ENCODE peak calls at places on chromosomes 6 and 20, in five cellular contexts. O, N, M, F and E are unnamed samples. For H3K36me3, the result is how much of the 10 kb centered on the place peaks cover.

GRCh38 chr20:1533059-1533458 is 24.4 kb downstream of the SIRPD start:
- DNase-seq in O (no peak), N (no peak), M (no peak), F (no peak), E (no peak)

GRCh38 chr6:20976391-20976790 is 442.1 kb downstream of the CDKAL1 start:
- DNase-seq in O (no peak), N (no peak), M (no peak), F (no peak), E (no peak)

GRCh38 chr6:30227763-30228487 is 14.7 kb upstream of the TRIM26 start:
- DNase-seq in O (no peak), N (no peak), M (no peak), F (no peak), E (no peak)

GRCh38 chr6:116883005-116883404 is 6.0 kb downstream of the RFX6 start:
- DNase-seq in O (no peak), N (no peak), M (no peak), F (no peak), E (no peak)

GRCh38 chr6:127120109-127120786 is 1.8 kb downstream of the RSPO3 start:
- DNase-seq in O (no peak), N (no peak), M (no peak), F (no peak), E (no peak)

GRCh38 chr6:115899883-115900282 is 160.8 kb downstream of the FRK start:
- DNase-seq in O (no peak), N (no peak), M (no peak), F (no peak), E (no peak)

GRCh38 chr20:37693203-37693602 is 627 bp upstream of the CTNNBL1 start:
- DNase-seq in O (no peak), N (no peak), M (no peak), F (no peak), E (no peak)

GRCh38 chr6:157045831-157046454 is 268.8 kb downstream of the ARID1B start:
- DNase-seq in O (no peak), N (peak), M (no peak), F (no peak), E (no peak)

GRCh38 chr6:147503587-147503986 is 4.9 kb upstream of the SAMD5 start:
- DNase-seq in O (no peak), N (no peak), M (no peak), F (no peak), E (no peak)

GRCh38 chr6:170129691-170130171 is 161.1 kb downstream of the DLL1 start:
- DNase-seq in O (peak), N (no peak), M (peak), F (peak), E (no peak)

GRCh38 chr20:61739832-61740118 is 325.9 kb downstream of the TAF4 start:
- DNase-seq in O (no peak), N (no peak), M (no peak), F (no peak), E (no peak)

GRCh38 chr20:9516658-9516987 is 2.2 kb downstream of the LAMP5 start:
- DNase-seq in O (no peak), N (no peak), M (no peak), F (no peak), E (no peak)

GRCh38 chr6:121791396-121792315 is 356.2 kb downstream of the GJA1 start:
- DNase-seq in O (no peak), N (no peak), M (no peak), F (no peak), E (no peak)

GRCh38 chr6:34343823-34344222 is 48.6 kb downstream of the NUDT3 start:
- DNase-seq in O (no peak), N (no peak), M (no peak), F (no peak), E (no peak)

GRCh38 chr20:20198011-20198410 is 145.7 kb downstream of the CFAP61 start:
- DNase-seq in O (no peak), N (no peak), M (no peak), F (no peak), E (no peak)

GRCh38 chr6:12371151-12371550 is 81.0 kb downstream of the EDN1 start:
- DNase-seq in O (no peak), N (no peak), M (no peak), F (no peak), E (no peak)

GRCh38 chr6:74805841-74806696 is 399.8 kb downstream of the COL12A1 start:
- DNase-seq in O (no peak), N (no peak), M (no peak), F (no peak), E (no peak)

GRCh38 chr6:37449984-37450383 is 17.0 kb downstream of the CMTR1 start:
- DNase-seq in O (no peak), N (no peak), M (no peak), F (no peak), E (no peak)
- H3K36me3 ChIP-seq in O (under half), N (under half), M (half or more), F (half or more), E (half or more)

GRCh38 chr6:28898710-28898965 is 25.1 kb downstream of the TRIM27 start:
- DNase-seq in O (no peak), N (no peak), M (no peak), F (no peak), E (no peak)

GRCh38 chr6:28895131-28895812 is 28.5 kb downstream of the TRIM27 start:
- DNase-seq in O (peak), N (peak), M (peak), F (peak), E (peak)

GRCh38 chr6:28893172-28893799 is 30.5 kb downstream of the TRIM27 start:
- DNase-seq in O (no peak), N (no peak), M (no peak), F (no peak), E (no peak)

GRCh38 chr6:28900577-28901266 is 23.1 kb downstream of the TRIM27 start:
- DNase-seq in O (no peak), N (no peak), M (no peak), F (no peak), E (no peak)

GRCh38 chr6:28896505-28897392 is 27.0 kb downstream of the TRIM27 start:
- DNase-seq in O (peak), N (peak), M (peak), F (peak), E (peak)
- TF ChIP-seq CTCF in O (no peak), N (peak), M (peak), F (peak), E (peak)

GRCh38 chr6:56514395-56514794 is 128.3 kb downstream of the DST start:
- DNase-seq in O (no peak), N (no peak), M (no peak), F (no peak), E (peak)
- H3K36me3 ChIP-seq in O (under half), N (under half), M (under half), F (under half), E (under half)

GRCh38 chr6:71333050-71333449 is 44.4 kb downstream of the OGFRL1 start:
- DNase-seq in O (no peak), N (no peak), M (no peak), F (no peak), E (no peak)

GRCh38 chr6:71336901-71337300 is 48.3 kb downstream of the OGFRL1 start:
- DNase-seq in O (no peak), N (no peak), M (no peak), F (no peak), E (no peak)

GRCh38 chr6:71335544-71335943 is 46.9 kb downstream of the OGFRL1 start:
- DNase-seq in O (no peak), N (no peak), M (no peak), F (no peak), E (no peak)

GRCh38 chr6:71333700-71334099 is 45.1 kb downstream of the OGFRL1 start:
- DNase-seq in O (no peak), N (peak), M (no peak), F (no peak), E (no peak)

DNA sequence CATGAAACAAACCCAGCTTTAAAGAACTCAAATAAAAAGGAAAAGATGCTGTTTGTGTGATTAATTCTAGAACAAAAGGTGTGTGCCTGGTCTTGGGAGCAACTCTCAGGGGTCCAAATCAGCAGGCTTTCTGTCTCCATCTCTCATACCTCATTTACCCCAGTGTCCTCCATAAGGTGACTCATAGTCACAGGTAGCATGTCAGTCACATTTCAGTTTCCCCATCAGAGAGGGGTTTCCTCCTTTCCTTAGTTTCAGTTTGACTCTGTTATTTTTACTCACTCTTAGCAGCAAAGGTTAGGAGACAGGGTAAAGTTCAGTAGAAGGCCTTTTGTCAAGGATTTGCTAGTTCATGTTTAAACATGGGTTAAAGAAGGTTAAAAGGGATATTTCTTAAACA is 46.2 kb downstream of the OGFRL1 start:
- DNase-seq in O (no peak), N (no peak), M (no peak), F (no peak), E (no peak)
- TF ChIP-seq CTCF in O (no peak), N (no peak), M (no peak), F (no peak), E (no peak)

GRCh38 chr20:25293910-25294458 is 46.1 kb downstream of the PYGB start:
- DNase-seq in O (no peak), N (no peak), M (no peak), F (no peak), E (no peak)

GRCh38 chr20:25295386-25296093 is 47.7 kb downstream of the PYGB start:
- DNase-seq in O (peak), N (no peak), M (peak), F (peak), E (peak)

GRCh38 chr20:25293507-25293906 is 45.6 kb downstream of the PYGB start:
- DNase-seq in O (no peak), N (no peak), M (no peak), F (no peak), E (no peak)

GRCh38 chr20:25296094-25297093 is 48.5 kb downstream of the PYGB start:
- DNase-seq in O (no peak), N (no peak), M (no peak), F (no peak), E (no peak)

DNA sequence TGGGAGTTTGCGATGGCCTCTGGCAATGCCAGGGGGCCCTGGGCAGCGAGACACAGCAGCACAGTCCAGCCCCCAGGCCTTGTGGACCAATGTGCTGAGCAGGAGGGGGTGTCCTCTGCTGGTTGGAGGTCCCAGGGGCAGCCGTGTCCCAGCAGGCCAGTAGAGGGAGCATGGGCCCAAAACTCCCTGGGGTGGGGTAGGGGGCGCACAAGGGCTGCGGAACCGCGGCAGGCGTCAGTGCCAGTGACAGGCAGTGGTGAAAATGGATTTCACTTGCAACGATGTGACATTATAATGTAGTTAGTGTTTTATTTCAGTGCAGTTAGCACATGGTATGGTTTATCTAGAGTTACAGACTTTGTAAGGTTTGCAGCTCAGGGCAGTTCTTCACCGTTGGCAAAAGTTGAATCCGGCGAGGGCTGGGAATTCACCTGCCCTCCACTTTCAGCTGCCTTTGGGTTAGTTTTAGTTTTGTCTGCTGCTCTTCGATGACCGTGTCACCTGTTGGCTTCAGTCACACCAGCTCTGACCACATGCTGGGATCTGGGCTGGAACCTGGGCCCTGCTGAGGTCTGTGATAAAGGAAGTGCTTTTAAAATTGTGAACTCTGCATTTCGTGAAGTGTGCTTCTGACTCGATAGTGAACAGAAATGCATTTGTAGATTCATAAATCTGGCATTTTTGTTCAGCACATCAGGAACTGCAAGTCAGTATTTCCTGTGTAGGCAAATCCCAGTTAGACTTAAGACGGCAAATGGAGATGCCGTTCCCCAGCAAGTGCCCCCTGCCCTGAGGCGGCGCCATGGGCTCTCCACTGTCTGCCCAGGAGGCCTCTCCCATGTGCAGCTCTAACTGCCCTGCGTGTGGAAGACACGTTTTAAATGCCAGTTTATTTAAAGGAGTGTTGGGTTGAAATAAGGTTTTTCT is 46.8 kb downstream of the PYGB start:
- DNase-seq in O (no peak), N (peak), M (peak), F (peak), E (no peak)
- H3K36me3 ChIP-seq in O (under half), N (half or more), M (under half), F (half or more), E (under half)

GRCh38 chr6:105112577-105112976 is 67.2 kb downstream of the POPDC3 start:
- DNase-seq in O (no peak), N (no peak), M (no peak), F (no peak), E (no peak)
- TF ChIP-seq CTCF in O (no peak), N (no peak), M (no peak), F (no peak), E (no peak)